ENCODE peak calls at places on chromosomes 2 and 18, in ten cellular contexts. One of them, this sample, is unnamed.

GRCh38 chr18:10094608-10095137 is 180.9 kb downstream of the VAPA start:
- DNase-seq in myocyte: no peak
- DNase-seq in BE2C: no peak
- DNase-seq in neuronal stem cell: no peak
- DNase-seq in mesendoderm: no peak
- DNase-seq in NCI-H2029 treated with DMSO at 0.1 percent for 48 hours: no peak
- DNase-seq in skeletal muscle cell: no peak
- DNase-seq in stromal cell of bone marrow: no peak
- DNase-seq in RKO: no peak
- DNase-seq in NCI-H1092: no peak
- DNase-seq in this sample: no peak

GRCh38 chr2:46967990-46968647 is 52.5 kb upstream of the MCFD2 start:
- DNase-seq in myocyte: peak; percentile 75
- DNase-seq in BE2C: no peak
- DNase-seq in neuronal stem cell: no peak
- DNase-seq in mesendoderm: peak; percentile 48
- DNase-seq in NCI-H2029 treated with DMSO at 0.1 percent for 48 hours: no peak
- DNase-seq in skeletal muscle cell: peak; percentile 56
- DNase-seq in stromal cell of bone marrow: peak; percentile 92
- DNase-seq in RKO: no peak
- DNase-seq in NCI-H1092: no peak
- DNase-seq in this sample: no peak

GRCh38 chr2:128797092-128797491 is 478.4 kb upstream of the HS6ST1 start:
- DNase-seq in myocyte: no peak
- DNase-seq in BE2C: no peak
- DNase-seq in neuronal stem cell: no peak
- DNase-seq in mesendoderm: peak; percentile 13
- DNase-seq in NCI-H2029 treated with DMSO at 0.1 percent for 48 hours: no peak
- DNase-seq in skeletal muscle cell: no peak
- DNase-seq in stromal cell of bone marrow: no peak
- DNase-seq in RKO: no peak
- DNase-seq in NCI-H1092: no peak
- DNase-seq in this sample: no peak

GRCh38 chr18:48488388-48488850 is 50.4 kb upstream of the CTIF start:
- DNase-seq in myocyte: peak; percentile 89
- DNase-seq in BE2C: peak; percentile 47
- DNase-seq in neuronal stem cell: no peak
- DNase-seq in mesendoderm: peak; percentile 98
- DNase-seq in NCI-H2029 treated with DMSO at 0.1 percent for 48 hours: no peak
- DNase-seq in skeletal muscle cell: peak; percentile 70
- DNase-seq in stromal cell of bone marrow: peak; percentile 64
- DNase-seq in RKO: peak; percentile 76
- DNase-seq in NCI-H1092: no peak
- DNase-seq in this sample: no peak

GRCh38 chr2:25960920-25961319 is 21.4 kb downstream of the KIF3C start:
- DNase-seq in myocyte: no peak
- DNase-seq in BE2C: no peak
- DNase-seq in neuronal stem cell: no peak
- DNase-seq in mesendoderm: no peak
- DNase-seq in NCI-H2029 treated with DMSO at 0.1 percent for 48 hours: no peak
- DNase-seq in skeletal muscle cell: no peak
- DNase-seq in stromal cell of bone marrow: no peak
- DNase-seq in RKO: peak; percentile 75
- DNase-seq in NCI-H1092: no peak
- DNase-seq in this sample: no peak

GRCh38 chr18:38038242-38038641 is 472.6 kb upstream of the CELF4 start:
- DNase-seq in myocyte: no peak
- DNase-seq in BE2C: no peak
- DNase-seq in neuronal stem cell: no peak
- DNase-seq in mesendoderm: no peak
- DNase-seq in NCI-H2029 treated with DMSO at 0.1 percent for 48 hours: no peak
- DNase-seq in skeletal muscle cell: no peak
- DNase-seq in stromal cell of bone marrow: no peak
- DNase-seq in RKO: no peak
- DNase-seq in NCI-H1092: no peak
- DNase-seq in this sample: no peak

GRCh38 chr2:166239548-166239947 is 111.7 kb upstream of the SCN1A start:
- DNase-seq in myocyte: peak; percentile 47
- DNase-seq in BE2C: no peak
- DNase-seq in neuronal stem cell: no peak
- DNase-seq in mesendoderm: peak; percentile 49
- DNase-seq in NCI-H2029 treated with DMSO at 0.1 percent for 48 hours: no peak
- DNase-seq in skeletal muscle cell: peak; percentile 81
- DNase-seq in stromal cell of bone marrow: peak; percentile 88
- DNase-seq in RKO: peak; percentile 63
- DNase-seq in NCI-H1092: no peak
- DNase-seq in this sample: no peak

GRCh38 chr2:178275600-178275999 is 81.3 kb downstream of the OSBPL6 start:
- DNase-seq in myocyte: no peak
- DNase-seq in BE2C: no peak
- DNase-seq in neuronal stem cell: no peak
- DNase-seq in mesendoderm: no peak
- DNase-seq in NCI-H2029 treated with DMSO at 0.1 percent for 48 hours: no peak
- DNase-seq in skeletal muscle cell: no peak
- DNase-seq in stromal cell of bone marrow: no peak
- DNase-seq in RKO: no peak
- DNase-seq in NCI-H1092: no peak
- DNase-seq in this sample: no peak

GRCh38 chr2:230666885-230667712 is 45.5 kb upstream of the CAB39 start:
- DNase-seq in myocyte: no peak
- DNase-seq in BE2C: no peak
- DNase-seq in neuronal stem cell: no peak
- DNase-seq in mesendoderm: peak; percentile 80
- DNase-seq in NCI-H2029 treated with DMSO at 0.1 percent for 48 hours: no peak
- DNase-seq in skeletal muscle cell: no peak
- DNase-seq in stromal cell of bone marrow: no peak
- DNase-seq in RKO: no peak
- DNase-seq in NCI-H1092: no peak
- DNase-seq in this sample: no peak

GRCh38 chr2:132670961-132671781 is 1.2 kb upstream of the LYPD1 start:
- DNase-seq in myocyte: peak; percentile 37
- DNase-seq in BE2C: no peak
- DNase-seq in neuronal stem cell: peak; percentile 44
- DNase-seq in mesendoderm: peak; percentile 95
- DNase-seq in NCI-H2029 treated with DMSO at 0.1 percent for 48 hours: no peak
- DNase-seq in skeletal muscle cell: peak; percentile 69
- DNase-seq in stromal cell of bone marrow: peak; percentile 54
- DNase-seq in RKO: no peak
- DNase-seq in NCI-H1092: no peak
- DNase-seq in this sample: no peak

GRCh38 chr2:240689975-240690374 is 1.7 kb upstream of the AQP12A start:
- DNase-seq in myocyte: no peak
- DNase-seq in BE2C: no peak
- DNase-seq in neuronal stem cell: no peak
- DNase-seq in mesendoderm: no peak
- DNase-seq in NCI-H2029 treated with DMSO at 0.1 percent for 48 hours: no peak
- DNase-seq in skeletal muscle cell: no peak
- DNase-seq in stromal cell of bone marrow: no peak
- DNase-seq in RKO: no peak
- DNase-seq in NCI-H1092: no peak
- DNase-seq in this sample: no peak

GRCh38 chr18:3211236-3211992 is 8.4 kb downstream of the MYOM1 start:
- DNase-seq in myocyte: peak; percentile 53
- DNase-seq in BE2C: no peak
- DNase-seq in neuronal stem cell: no peak
- DNase-seq in mesendoderm: no peak
- DNase-seq in NCI-H2029 treated with DMSO at 0.1 percent for 48 hours: no peak
- DNase-seq in skeletal muscle cell: peak; percentile 60
- DNase-seq in stromal cell of bone marrow: peak; percentile 48
- DNase-seq in RKO: no peak
- DNase-seq in NCI-H1092: no peak
- DNase-seq in this sample: no peak

GRCh38 chr2:231781798-231782726 is 980 bp upstream of the PDE6D start:
- DNase-seq in myocyte: no peak
- DNase-seq in BE2C: no peak
- DNase-seq in neuronal stem cell: no peak
- DNase-seq in mesendoderm: peak; percentile 29
- DNase-seq in NCI-H2029 treated with DMSO at 0.1 percent for 48 hours: peak; percentile 15
- DNase-seq in skeletal muscle cell: no peak
- DNase-seq in stromal cell of bone marrow: peak; percentile 40
- DNase-seq in RKO: peak; percentile 66
- DNase-seq in NCI-H1092: no peak
- DNase-seq in this sample: no peak

GRCh38 chr2:11532434-11533055 is 1.3 kb upstream of the GREB1 start:
- DNase-seq in myocyte: peak; percentile 21
- DNase-seq in BE2C: no peak
- DNase-seq in neuronal stem cell: no peak
- DNase-seq in mesendoderm: no peak
- DNase-seq in NCI-H2029 treated with DMSO at 0.1 percent for 48 hours: no peak
- DNase-seq in skeletal muscle cell: no peak
- DNase-seq in stromal cell of bone marrow: peak; percentile 13
- DNase-seq in RKO: no peak
- DNase-seq in NCI-H1092: no peak
- DNase-seq in this sample: no peak

GRCh38 chr18:31100598-31101147 is 1.5 kb downstream of the DSC2 start:
- DNase-seq in myocyte: no peak
- DNase-seq in BE2C: no peak
- DNase-seq in neuronal stem cell: peak; percentile 39
- DNase-seq in mesendoderm: peak; percentile 93
- DNase-seq in NCI-H2029 treated with DMSO at 0.1 percent for 48 hours: no peak
- DNase-seq in skeletal muscle cell: no peak
- DNase-seq in stromal cell of bone marrow: no peak
- DNase-seq in RKO: no peak
- DNase-seq in NCI-H1092: no peak
- DNase-seq in this sample: no peak

This sample was measured in CD4-positive, alpha-beta memory T cell.